ENCODE peak calls at places on chromosomes 11 and 22, in seven cellular contexts. L is naive thymus-derived CD8-positive, alpha-beta T cell; B is fibroblast of the conjunctiva; R is mammary epithelial cell; O is AG10803; A is substantia nigra; Z is activated CD4-positive, alpha-beta T cell treated with anti-CD3 and anti-CD28 coated beads, Interleukin-2, amount 10 ng/mL, durations not matched to agents 7 days and 5 days. F is an unnamed sample.

GRCh38 chr11:122099345-122100045 is 16.5 kb downstream of the BLID start:
- DNase-seq in L (no peak), B (peak; percentile 56), R (peak; percentile 60), O (peak; percentile 71), A (no peak), Z (no peak), F (no peak)

GRCh38 chr11:17386331-17387084 is 2.0 kb downstream of the KCNJ11 start:
- DNase-seq in L (no peak), B (peak; percentile 13), R (no peak), O (peak; percentile 32), A (no peak), Z (peak; percentile 50), F (peak; percentile 39)

GRCh38 chr11:611001-611996 is 4.5 kb downstream of the IRF7 start:
- DNase-seq in L (no peak), B (no peak), R (no peak), O (no peak), A (no peak), Z (no peak), F (no peak)

GRCh38 chr11:114291381-114291780 is 4.8 kb upstream of the NNMT start:
- DNase-seq in L (no peak), B (no peak), R (no peak), O (peak; percentile 99), A (no peak), Z (no peak), F (no peak)

GRCh38 chr11:2536440-2536989 is 91.7 kb downstream of the KCNQ1 start:
- DNase-seq in L (no peak), B (no peak), R (no peak), O (no peak), A (no peak), Z (no peak), F (no peak)

GRCh38 chr11:73760680-73761402 is at the start of gene RAB6A:
- DNase-seq in L (peak; percentile 96), B (peak; percentile 99), R (peak; percentile 99), O (peak; percentile 100), A (peak; percentile 98), Z (peak; percentile 100), F (peak; percentile 96)

GRCh38 chr11:72899238-72899637 is 85.0 kb downstream of the ATG16L2 start:
- DNase-seq in L (no peak), B (no peak), R (peak; percentile 25), O (no peak), A (no peak), Z (no peak), F (no peak)

GRCh38 chr22:41096841-41097240 is 4.4 kb downstream of the EP300 start:
- DNase-seq in L (no peak), B (no peak), R (no peak), O (no peak), A (no peak), Z (no peak), F (no peak)

GRCh38 chr22:27690596-27690995 is 111.0 kb downstream of the MN1 start:
- DNase-seq in L (no peak), B (no peak), R (no peak), O (no peak), A (no peak), Z (no peak), F (no peak)

GRCh38 chr11:36350137-36350513 is 54.0 kb downstream of the PRR5L start:
- DNase-seq in L (no peak), B (no peak), R (no peak), O (no peak), A (no peak), Z (peak; percentile 13), F (no peak)

GRCh38 chr22:42964994-42965699 is 49.8 kb downstream of the PACSIN2 start:
- DNase-seq in L (no peak), B (no peak), R (no peak), O (peak; percentile 49), A (no peak), Z (no peak), F (no peak)

GRCh38 chr22:35437038-35437437 is 37.1 kb downstream of the MCM5 start:
- DNase-seq in L (no peak), B (no peak), R (no peak), O (no peak), A (no peak), Z (no peak), F (peak; percentile 35)

GRCh38 chr11:9228086-9228485 is 37.1 kb downstream of the DENND5A start:
- DNase-seq in L (no peak), B (no peak), R (no peak), O (no peak), A (no peak), Z (no peak), F (no peak)

GRCh38 chr11:11081786-11082185 is 223.9 kb upstream of the ZBED5 start:
- DNase-seq in L (no peak), B (no peak), R (no peak), O (no peak), A (no peak), Z (no peak), F (no peak)

GRCh38 chr11:46112961-46113617 is 8.2 kb downstream of the PHF21A start:
- DNase-seq in L (no peak), B (peak; percentile 49), R (peak; percentile 55), O (peak; percentile 57), A (no peak), Z (peak; percentile 59), F (peak; percentile 78)

GRCh38 chr11:79070518-79070917 is 370.3 kb downstream of the TENM4 start:
- DNase-seq in L (no peak), B (no peak), R (no peak), O (no peak), A (no peak), Z (no peak), F (no peak)

GRCh38 chr11:78420255-78420764 is 2.7 kb upstream of the GAB2 start:
- DNase-seq in L (no peak), B (peak; percentile 80), R (no peak), O (peak; percentile 85), A (peak; percentile 54), Z (peak; percentile 50), F (peak; percentile 34)

GRCh38 chr22:23313791-23314567 is 133.7 kb downstream of the BCR start:
- DNase-seq in L (no peak), B (no peak), R (no peak), O (no peak), A (no peak), Z (no peak), F (no peak)

GRCh38 chr22:39596601-39597000 is 26.0 kb downstream of the CACNA1I start:
- DNase-seq in L (no peak), B (no peak), R (no peak), O (no peak), A (no peak), Z (no peak), F (no peak)

GRCh38 chr11:131218542-131218941 is 151.9 kb upstream of the NTM start:
- DNase-seq in L (no peak), B (no peak), R (no peak), O (no peak), A (no peak), Z (no peak), F (no peak)

GRCh38 chr11:3220521-3221407 is 2.2 kb upstream of the MRGPRG start:
- DNase-seq in L (no peak), B (no peak), R (no peak), O (no peak), A (no peak), Z (no peak), F (no peak)

F was measured in COLO829.